ENCODE peak calls at places on chromosomes 5 and 9, in nine cellular contexts. One of them, this sample, is unnamed.

GRCh38 chr5:175663191-175664184 is 5.6 kb downstream of the HRH2 start:
- DNase-seq in neural progenitor cell: no peak
- DNase-seq in AG10803: no peak
- DNase-seq in non-pigmented ciliary epithelial cell: no peak
- DNase-seq in GM23248: no peak
- DNase-seq in HuH-7.5: no peak
- DNase-seq in NCI-H146: no peak
- DNase-seq in upper lobe of right lung: no peak
- DNase-seq in PC-3: no peak
- DNase-seq in this sample: no peak

GRCh38 chr5:80961376-80962281 is 1.5 kb downstream of the RASGRF2 start:
- DNase-seq in neural progenitor cell: peak
- DNase-seq in AG10803: no peak
- DNase-seq in non-pigmented ciliary epithelial cell: no peak
- DNase-seq in GM23248: no peak
- DNase-seq in HuH-7.5: no peak
- DNase-seq in NCI-H146: no peak
- DNase-seq in upper lobe of right lung: no peak
- DNase-seq in PC-3: no peak
- DNase-seq in this sample: no peak

GRCh38 chr5:174552428-174552827 is 172.0 kb upstream of the MSX2 start:
- DNase-seq in neural progenitor cell: no peak
- DNase-seq in AG10803: no peak
- DNase-seq in non-pigmented ciliary epithelial cell: no peak
- DNase-seq in GM23248: no peak
- DNase-seq in HuH-7.5: no peak
- DNase-seq in NCI-H146: no peak
- DNase-seq in upper lobe of right lung: no peak
- DNase-seq in PC-3: no peak
- DNase-seq in this sample: peak

GRCh38 chr9:29564564-29564963 is 1991.3 kb upstream of the C9orf72 start:
- DNase-seq in neural progenitor cell: no peak
- DNase-seq in AG10803: no peak
- DNase-seq in non-pigmented ciliary epithelial cell: no peak
- DNase-seq in GM23248: no peak
- DNase-seq in HuH-7.5: no peak
- DNase-seq in NCI-H146: no peak
- DNase-seq in upper lobe of right lung: no peak
- DNase-seq in PC-3: peak
- DNase-seq in this sample: no peak

GRCh38 chr9:6667633-6668280 is 22.2 kb upstream of the GLDC start:
- DNase-seq in neural progenitor cell: peak
- DNase-seq in AG10803: peak
- DNase-seq in non-pigmented ciliary epithelial cell: no peak
- DNase-seq in GM23248: peak
- DNase-seq in HuH-7.5: no peak
- DNase-seq in NCI-H146: peak
- DNase-seq in upper lobe of right lung: no peak
- DNase-seq in PC-3: peak
- DNase-seq in this sample: peak

GRCh38 chr5:42951847-42952411 is 88.2 kb downstream of the ANXA2R start:
- DNase-seq in neural progenitor cell: no peak
- DNase-seq in AG10803: peak
- DNase-seq in non-pigmented ciliary epithelial cell: no peak
- DNase-seq in GM23248: peak
- DNase-seq in HuH-7.5: peak
- DNase-seq in NCI-H146: no peak
- DNase-seq in upper lobe of right lung: no peak
- DNase-seq in PC-3: no peak
- DNase-seq in this sample: no peak

GRCh38 chr5:159032656-159033350 is 66.9 kb downstream of the EBF1 start:
- DNase-seq in neural progenitor cell: no peak
- DNase-seq in AG10803: no peak
- DNase-seq in non-pigmented ciliary epithelial cell: no peak
- DNase-seq in GM23248: no peak
- DNase-seq in HuH-7.5: no peak
- DNase-seq in NCI-H146: no peak
- DNase-seq in upper lobe of right lung: no peak
- DNase-seq in PC-3: no peak
- DNase-seq in this sample: no peak

GRCh38 chr5:173187054-173187743 is 42.9 kb downstream of the BNIP1 start:
- DNase-seq in neural progenitor cell: peak
- DNase-seq in AG10803: no peak
- DNase-seq in non-pigmented ciliary epithelial cell: no peak
- DNase-seq in GM23248: no peak
- DNase-seq in HuH-7.5: no peak
- DNase-seq in NCI-H146: no peak
- DNase-seq in upper lobe of right lung: no peak
- DNase-seq in PC-3: no peak
- DNase-seq in this sample: peak

GRCh38 chr5:108739376-108739775 is 8.3 kb upstream of the FER start:
- DNase-seq in neural progenitor cell: no peak
- DNase-seq in AG10803: no peak
- DNase-seq in non-pigmented ciliary epithelial cell: no peak
- DNase-seq in GM23248: no peak
- DNase-seq in HuH-7.5: no peak
- DNase-seq in NCI-H146: no peak
- DNase-seq in upper lobe of right lung: no peak
- DNase-seq in PC-3: no peak
- DNase-seq in this sample: no peak

GRCh38 chr5:127442085-127442484 is 75.4 kb upstream of the PRRC1 start:
- DNase-seq in neural progenitor cell: no peak
- DNase-seq in AG10803: no peak
- DNase-seq in non-pigmented ciliary epithelial cell: no peak
- DNase-seq in GM23248: peak
- DNase-seq in HuH-7.5: no peak
- DNase-seq in NCI-H146: no peak
- DNase-seq in upper lobe of right lung: no peak
- DNase-seq in PC-3: peak
- DNase-seq in this sample: no peak

GRCh38 chr5:169545762-169546161 is 37.8 kb upstream of the SPDL1 start:
- DNase-seq in neural progenitor cell: no peak
- DNase-seq in AG10803: peak
- DNase-seq in non-pigmented ciliary epithelial cell: no peak
- DNase-seq in GM23248: peak
- DNase-seq in HuH-7.5: no peak
- DNase-seq in NCI-H146: no peak
- DNase-seq in upper lobe of right lung: no peak
- DNase-seq in PC-3: peak
- DNase-seq in this sample: no peak

GRCh38 chr5:131589510-131590348 is 45.3 kb downstream of the RAPGEF6 start:
- DNase-seq in neural progenitor cell: peak
- DNase-seq in AG10803: peak
- DNase-seq in non-pigmented ciliary epithelial cell: peak
- DNase-seq in GM23248: peak
- DNase-seq in HuH-7.5: peak
- DNase-seq in NCI-H146: peak
- DNase-seq in upper lobe of right lung: no peak
- DNase-seq in PC-3: peak
- DNase-seq in this sample: peak